ENCODE peak calls at places on chromosomes 5 and 9, in five cellular contexts. One of them, this sample, is unnamed.

GRCh38 chr5:159552751-159553150 is 222.5 kb upstream of the IL12B start:
- DNase-seq in K562: no peak
- DNase-seq in HCT116: no peak
- DNase-seq in GM12878: no peak
- DNase-seq in SK-N-SH: no peak
- DNase-seq in this sample: no peak

GRCh38 chr9:10479172-10479571 is 133.6 kb downstream of the PTPRD start:
- DNase-seq in HCT116: no peak
- DNase-seq in GM12878: no peak
- DNase-seq in K562: peak
- DNase-seq in SK-N-SH: peak
- DNase-seq in this sample: no peak

GRCh38 chr9:72856985-72857631 is 95.7 kb downstream of the ALDH1A1 start:
- DNase-seq in GM12878: no peak
- DNase-seq in HCT116: peak
- DNase-seq in SK-N-SH: peak
- DNase-seq in K562: peak
- DNase-seq in this sample: peak

GRCh38 chr5:81238460-81238859 is 5.3 kb downstream of the CKMT2 start:
- DNase-seq in HCT116: no peak
- DNase-seq in GM12878: no peak
- DNase-seq in K562: no peak
- DNase-seq in SK-N-SH: no peak
- DNase-seq in this sample: no peak

GRCh38 chr9:34380034-34380510 is 3.4 kb upstream of the MYORG start:
- DNase-seq in HCT116: no peak
- DNase-seq in SK-N-SH: no peak
- DNase-seq in K562: no peak
- DNase-seq in GM12878: no peak
- DNase-seq in this sample: no peak

GRCh38 chr9:6787793-6788174 is 30.0 kb downstream of the KDM4C start:
- DNase-seq in SK-N-SH: no peak
- DNase-seq in HCT116: no peak
- DNase-seq in K562: no peak
- DNase-seq in GM12878: no peak
- DNase-seq in this sample: no peak

GRCh38 chr5:33997331-33997983 is 10.4 kb downstream of the AMACR start:
- DNase-seq in K562: peak
- DNase-seq in SK-N-SH: peak
- DNase-seq in HCT116: peak
- DNase-seq in GM12878: no peak
- DNase-seq in this sample: peak

GRCh38 chr5:83474170-83474796 is 2.7 kb downstream of the VCAN start:
- DNase-seq in GM12878: no peak
- DNase-seq in K562: peak
- DNase-seq in HCT116: peak
- DNase-seq in SK-N-SH: peak
- DNase-seq in this sample: peak

GRCh38 chr9:70407081-70407503 is 7.4 kb downstream of the KLF9 start:
- DNase-seq in K562: no peak
- DNase-seq in GM12878: no peak
- DNase-seq in SK-N-SH: no peak
- DNase-seq in HCT116: no peak
- DNase-seq in this sample: no peak

GRCh38 chr9:116687762-116688160 is 656 bp downstream of the TRIM32 start:
- DNase-seq in SK-N-SH: no peak
- DNase-seq in K562: no peak
- DNase-seq in HCT116: no peak
- DNase-seq in GM12878: no peak
- DNase-seq in this sample: no peak

GRCh38 chr9:132268725-132269352 is 85.9 kb downstream of the SETX start:
- DNase-seq in HCT116: peak
- DNase-seq in SK-N-SH: peak
- DNase-seq in K562: peak
- DNase-seq in GM12878: no peak
- DNase-seq in this sample: peak

GRCh38 chr5:52770287-52770939 is 17.3 kb upstream of the ITGA1 start:
- DNase-seq in HCT116: no peak
- DNase-seq in GM12878: no peak
- DNase-seq in K562: no peak
- DNase-seq in SK-N-SH: no peak
- DNase-seq in this sample: no peak

GRCh38 chr9:132840980-132841379 is 37.1 kb downstream of the AK8 start:
- DNase-seq in SK-N-SH: peak
- DNase-seq in GM12878: no peak
- DNase-seq in HCT116: no peak
- DNase-seq in K562: no peak
- DNase-seq in this sample: no peak

GRCh38 chr9:2466703-2467102 is 154.9 kb upstream of the VLDLR start:
- DNase-seq in SK-N-SH: no peak
- DNase-seq in K562: no peak
- DNase-seq in GM12878: no peak
- DNase-seq in HCT116: no peak
- DNase-seq in this sample: peak

GRCh38 chr5:124910354-124911016 is 164.0 kb upstream of the ZNF608 start:
- DNase-seq in HCT116: no peak
- DNase-seq in GM12878: no peak
- DNase-seq in K562: no peak
- DNase-seq in SK-N-SH: no peak
- DNase-seq in this sample: no peak

GRCh38 chr5:146588331-146588730 is 72.3 kb upstream of the GPR151 start:
- DNase-seq in SK-N-SH: no peak
- DNase-seq in K562: no peak
- DNase-seq in HCT116: no peak
- DNase-seq in GM12878: no peak
- DNase-seq in this sample: no peak

GRCh38 chr9:69181908-69182353 is 7.9 kb downstream of the TJP2 start:
- DNase-seq in HCT116: no peak
- DNase-seq in SK-N-SH: no peak
- DNase-seq in K562: no peak
- DNase-seq in GM12878: no peak
- DNase-seq in this sample: no peak

GRCh38 chr5:31133488-31133887 is 60.0 kb upstream of the CDH6 start:
- DNase-seq in SK-N-SH: no peak
- DNase-seq in HCT116: no peak
- DNase-seq in K562: no peak
- DNase-seq in GM12878: no peak
- DNase-seq in this sample: no peak

GRCh38 chr9:89367726-89368437 is 49.6 kb downstream of the SECISBP2 start:
- DNase-seq in K562: no peak
- DNase-seq in SK-N-SH: no peak
- DNase-seq in HCT116: no peak
- DNase-seq in GM12878: no peak
- DNase-seq in this sample: no peak

GRCh38 chr9:89368978-89369377 is 50.7 kb downstream of the SECISBP2 start:
- DNase-seq in K562: no peak
- DNase-seq in HCT116: no peak
- DNase-seq in SK-N-SH: no peak
- DNase-seq in GM12878: no peak
- DNase-seq in this sample: no peak

GRCh38 chr9:89368550-89368949 is 50.2 kb downstream of the SECISBP2 start:
- DNase-seq in SK-N-SH: no peak
- DNase-seq in HCT116: no peak
- DNase-seq in GM12878: no peak
- DNase-seq in K562: no peak
- DNase-seq in this sample: no peak

GRCh38 chr9:89366711-89367110 is 48.4 kb downstream of the SECISBP2 start:
- DNase-seq in SK-N-SH: no peak
- DNase-seq in K562: no peak
- DNase-seq in GM12878: no peak
- DNase-seq in HCT116: no peak
- DNase-seq in this sample: no peak

GRCh38 chr9:89367281-89367680 is 49.0 kb downstream of the SECISBP2 start:
- DNase-seq in SK-N-SH: no peak
- DNase-seq in GM12878: no peak
- DNase-seq in HCT116: no peak
- DNase-seq in K562: no peak
- DNase-seq in this sample: no peak
- TF ChIP-seq JUND in SK-N-SH: no peak
- TF ChIP-seq JUND in GM12878: no peak
- TF ChIP-seq JUND in HCT116: no peak
- TF ChIP-seq JUND in K562: no peak
- TF ChIP-seq JUND in this sample: no peak

GRCh38 chr5:144487207-144487606 is 316.5 kb downstream of the KCTD16 start:
- DNase-seq in SK-N-SH: no peak
- DNase-seq in HCT116: no peak
- DNase-seq in K562: no peak
- DNase-seq in GM12878: no peak
- DNase-seq in this sample: no peak

GRCh38 chr5:144484124-144484897 is 313.6 kb downstream of the KCTD16 start:
- DNase-seq in SK-N-SH: no peak
- DNase-seq in GM12878: no peak
- DNase-seq in HCT116: no peak
- DNase-seq in K562: no peak
- DNase-seq in this sample: no peak

GRCh38 chr5:144485540-144485939 is 314.9 kb downstream of the KCTD16 start:
- DNase-seq in HCT116: no peak
- DNase-seq in SK-N-SH: no peak
- DNase-seq in K562: no peak
- DNase-seq in GM12878: no peak
- DNase-seq in this sample: no peak

GRCh38 chr5:144487761-144488160 is 317.1 kb downstream of the KCTD16 start:
- DNase-seq in GM12878: no peak
- DNase-seq in K562: no peak
- DNase-seq in HCT116: no peak
- DNase-seq in SK-N-SH: no peak
- DNase-seq in this sample: no peak
- TF ChIP-seq JUND in GM12878: no peak
- TF ChIP-seq JUND in K562: no peak
- TF ChIP-seq JUND in HCT116: no peak
- TF ChIP-seq JUND in SK-N-SH: no peak
- TF ChIP-seq JUND in this sample: no peak

GRCh38 chr5:1059884-1060263 is 51.3 kb downstream of the NKD2 start:
- DNase-seq in HCT116: no peak
- DNase-seq in GM12878: no peak
- DNase-seq in SK-N-SH: peak
- DNase-seq in K562: no peak
- DNase-seq in this sample: no peak
- TF ChIP-seq JUND in HCT116: no peak
- TF ChIP-seq JUND in GM12878: no peak
- TF ChIP-seq JUND in SK-N-SH: no peak
- TF ChIP-seq JUND in K562: no peak
- TF ChIP-seq JUND in this sample: no peak

GRCh38 chr5:133539818-133540217 is 72.5 kb downstream of the FSTL4 start:
- DNase-seq in K562: no peak
- DNase-seq in GM12878: no peak
- DNase-seq in HCT116: no peak
- DNase-seq in SK-N-SH: no peak
- DNase-seq in this sample: no peak
- TF ChIP-seq JUND in K562: no peak
- TF ChIP-seq JUND in GM12878: no peak
- TF ChIP-seq JUND in HCT116: no peak
- TF ChIP-seq JUND in SK-N-SH: no peak
- TF ChIP-seq JUND in this sample: no peak

GRCh38 chr9:27022920-27023319 is 17.4 kb upstream of the LRRC19 start:
- DNase-seq in GM12878: no peak
- DNase-seq in HCT116: no peak
- DNase-seq in K562: no peak
- DNase-seq in SK-N-SH: no peak
- DNase-seq in this sample: no peak

GRCh38 chr9:27019589-27019988 is 14.1 kb upstream of the LRRC19 start:
- DNase-seq in K562: no peak
- DNase-seq in HCT116: no peak
- DNase-seq in SK-N-SH: no peak
- DNase-seq in GM12878: no peak
- DNase-seq in this sample: no peak
- TF ChIP-seq JUND in K562: no peak
- TF ChIP-seq JUND in HCT116: no peak
- TF ChIP-seq JUND in SK-N-SH: no peak
- TF ChIP-seq JUND in GM12878: no peak
- TF ChIP-seq JUND in this sample: no peak

GRCh38 chr9:112080831-112081542 is 94.1 kb downstream of the SUSD1 start:
- DNase-seq in K562: no peak
- DNase-seq in GM12878: no peak
- DNase-seq in HCT116: no peak
- DNase-seq in SK-N-SH: no peak
- DNase-seq in this sample: no peak
- TF ChIP-seq JUND in K562: no peak
- TF ChIP-seq JUND in GM12878: no peak
- TF ChIP-seq JUND in HCT116: no peak
- TF ChIP-seq JUND in SK-N-SH: no peak
- TF ChIP-seq JUND in this sample: no peak

This sample was measured in T47D.